ENCODE peak calls at places on chromosomes 13 and 19, in ten cellular contexts. One of them, this sample, is unnamed.

GRCh38 chr19:32359581-32359980 is 14.2 kb downstream of the ZNF507 start:
- DNase-seq in Peyer's patch: no peak
- DNase-seq in stimulated activated CD4-positive, alpha-beta T cell treated with anti-CD3 and anti-CD28 coated beads, Interleukin-4, amount 100 ng/mL, for 1 hour: no peak
- DNase-seq in pancreas: no peak
- DNase-seq in AG20443: no peak
- DNase-seq in EL: no peak
- DNase-seq in CD8-positive, alpha-beta memory T cell: no peak
- DNase-seq in upper lobe of left lung: no peak
- DNase-seq in immature natural killer cell: no peak
- DNase-seq in hippocampal formation: no peak
- DNase-seq in this sample: no peak

GRCh38 chr13:35838356-35838755 is 292.8 kb downstream of the DCLK1 start:
- DNase-seq in Peyer's patch: no peak
- DNase-seq in EL: peak
- DNase-seq in hippocampal formation: no peak
- DNase-seq in upper lobe of left lung: no peak
- DNase-seq in CD8-positive, alpha-beta memory T cell: no peak
- DNase-seq in immature natural killer cell: no peak
- DNase-seq in stimulated activated CD4-positive, alpha-beta T cell treated with anti-CD3 and anti-CD28 coated beads, Interleukin-4, amount 100 ng/mL, for 1 hour: no peak
- DNase-seq in pancreas: no peak
- DNase-seq in AG20443: peak
- DNase-seq in this sample: no peak

GRCh38 chr19:48450863-48451262 is 4.5 kb upstream of the KCNJ14 start:
- DNase-seq in stimulated activated CD4-positive, alpha-beta T cell treated with anti-CD3 and anti-CD28 coated beads, Interleukin-4, amount 100 ng/mL, for 1 hour: no peak
- DNase-seq in CD8-positive, alpha-beta memory T cell: no peak
- DNase-seq in immature natural killer cell: no peak
- DNase-seq in Peyer's patch: no peak
- DNase-seq in pancreas: peak
- DNase-seq in upper lobe of left lung: no peak
- DNase-seq in AG20443: no peak
- DNase-seq in EL: no peak
- DNase-seq in hippocampal formation: no peak
- DNase-seq in this sample: no peak

GRCh38 chr13:74280795-74281490 is 146.7 kb upstream of the KLF12 start:
- DNase-seq in upper lobe of left lung: no peak
- DNase-seq in Peyer's patch: no peak
- DNase-seq in immature natural killer cell: no peak
- DNase-seq in CD8-positive, alpha-beta memory T cell: no peak
- DNase-seq in pancreas: no peak
- DNase-seq in EL: no peak
- DNase-seq in AG20443: no peak
- DNase-seq in hippocampal formation: no peak
- DNase-seq in stimulated activated CD4-positive, alpha-beta T cell treated with anti-CD3 and anti-CD28 coated beads, Interleukin-4, amount 100 ng/mL, for 1 hour: no peak
- DNase-seq in this sample: no peak

GRCh38 chr19:3324405-3324856 is 42.0 kb upstream of the NFIC start:
- DNase-seq in pancreas: peak
- DNase-seq in immature natural killer cell: peak
- DNase-seq in EL: peak
- DNase-seq in stimulated activated CD4-positive, alpha-beta T cell treated with anti-CD3 and anti-CD28 coated beads, Interleukin-4, amount 100 ng/mL, for 1 hour: peak
- DNase-seq in AG20443: peak
- DNase-seq in upper lobe of left lung: no peak
- DNase-seq in hippocampal formation: no peak
- DNase-seq in Peyer's patch: peak
- DNase-seq in CD8-positive, alpha-beta memory T cell: peak
- DNase-seq in this sample: no peak

GRCh38 chr19:54481326-54481930 is 8.3 kb upstream of the CDC42EP5 start:
- DNase-seq in immature natural killer cell: peak
- DNase-seq in stimulated activated CD4-positive, alpha-beta T cell treated with anti-CD3 and anti-CD28 coated beads, Interleukin-4, amount 100 ng/mL, for 1 hour: no peak
- DNase-seq in CD8-positive, alpha-beta memory T cell: peak
- DNase-seq in AG20443: peak
- DNase-seq in Peyer's patch: no peak
- DNase-seq in upper lobe of left lung: no peak
- DNase-seq in pancreas: no peak
- DNase-seq in EL: peak
- DNase-seq in hippocampal formation: peak
- DNase-seq in this sample: no peak

GRCh38 chr19:5065717-5066116 is 96.8 kb downstream of the KDM4B start:
- DNase-seq in immature natural killer cell: no peak
- DNase-seq in stimulated activated CD4-positive, alpha-beta T cell treated with anti-CD3 and anti-CD28 coated beads, Interleukin-4, amount 100 ng/mL, for 1 hour: no peak
- DNase-seq in AG20443: no peak
- DNase-seq in upper lobe of left lung: peak
- DNase-seq in EL: no peak
- DNase-seq in pancreas: no peak
- DNase-seq in hippocampal formation: no peak
- DNase-seq in Peyer's patch: no peak
- DNase-seq in CD8-positive, alpha-beta memory T cell: no peak
- DNase-seq in this sample: no peak

GRCh38 chr13:77952737-77953136 is 34.1 kb upstream of the EDNRB start:
- DNase-seq in EL: no peak
- DNase-seq in upper lobe of left lung: no peak
- DNase-seq in Peyer's patch: no peak
- DNase-seq in pancreas: no peak
- DNase-seq in stimulated activated CD4-positive, alpha-beta T cell treated with anti-CD3 and anti-CD28 coated beads, Interleukin-4, amount 100 ng/mL, for 1 hour: no peak
- DNase-seq in CD8-positive, alpha-beta memory T cell: no peak
- DNase-seq in hippocampal formation: no peak
- DNase-seq in AG20443: no peak
- DNase-seq in immature natural killer cell: no peak
- DNase-seq in this sample: no peak

GRCh38 chr19:17370026-17370587 is 7.0 kb downstream of the PLVAP start:
- DNase-seq in immature natural killer cell: no peak
- DNase-seq in CD8-positive, alpha-beta memory T cell: no peak
- DNase-seq in stimulated activated CD4-positive, alpha-beta T cell treated with anti-CD3 and anti-CD28 coated beads, Interleukin-4, amount 100 ng/mL, for 1 hour: no peak
- DNase-seq in pancreas: no peak
- DNase-seq in EL: no peak
- DNase-seq in hippocampal formation: peak
- DNase-seq in Peyer's patch: no peak
- DNase-seq in upper lobe of left lung: no peak
- DNase-seq in AG20443: no peak
- DNase-seq in this sample: no peak